ENCODE peak calls at places on chromosomes 7 and 10, in six cellular contexts. One of them, this sample, is unnamed.

GRCh38 chr7:86469680-86470295 is 173.9 kb upstream of the GRM3 start:
- DNase-seq in CD4-positive, CD25-positive, alpha-beta regulatory T cell: peak
- DNase-seq in left lung: no peak
- DNase-seq in cardiac muscle cell: peak
- DNase-seq in A549: peak
- DNase-seq in endothelial cell of umbilical vein: peak
- DNase-seq in this sample: peak

GRCh38 chr7:130891254-130892094 is 157.5 kb upstream of the KLF14 start:
- DNase-seq in CD4-positive, CD25-positive, alpha-beta regulatory T cell: no peak
- DNase-seq in left lung: no peak
- DNase-seq in cardiac muscle cell: peak
- DNase-seq in A549: no peak
- DNase-seq in endothelial cell of umbilical vein: peak
- DNase-seq in this sample: no peak

GRCh38 chr7:151251926-151252835 is 3.7 kb upstream of the SMARCD3 start:
- DNase-seq in CD4-positive, CD25-positive, alpha-beta regulatory T cell: no peak
- DNase-seq in left lung: peak
- DNase-seq in cardiac muscle cell: peak
- DNase-seq in A549: peak
- DNase-seq in endothelial cell of umbilical vein: peak
- DNase-seq in this sample: no peak

GRCh38 chr7:108239501-108240225 is 109.5 kb upstream of the LAMB4 start:
- DNase-seq in CD4-positive, CD25-positive, alpha-beta regulatory T cell: no peak
- DNase-seq in left lung: no peak
- DNase-seq in cardiac muscle cell: no peak
- DNase-seq in A549: no peak
- DNase-seq in endothelial cell of umbilical vein: no peak
- DNase-seq in this sample: no peak

GRCh38 chr10:69315100-69315542 is 36.8 kb downstream of the HK1 start:
- DNase-seq in CD4-positive, CD25-positive, alpha-beta regulatory T cell: no peak
- DNase-seq in left lung: no peak
- DNase-seq in cardiac muscle cell: no peak
- DNase-seq in A549: no peak
- DNase-seq in endothelial cell of umbilical vein: no peak
- DNase-seq in this sample: no peak

GRCh38 chr10:88270871-88271713 is 312.0 kb downstream of the RNLS start:
- DNase-seq in CD4-positive, CD25-positive, alpha-beta regulatory T cell: peak
- DNase-seq in left lung: no peak
- DNase-seq in cardiac muscle cell: peak
- DNase-seq in A549: no peak
- DNase-seq in endothelial cell of umbilical vein: no peak
- DNase-seq in this sample: no peak

GRCh38 chr7:77863860-77864259 is 65.3 kb downstream of the PHTF2 start:
- DNase-seq in CD4-positive, CD25-positive, alpha-beta regulatory T cell: no peak
- DNase-seq in left lung: no peak
- DNase-seq in cardiac muscle cell: no peak
- DNase-seq in A549: no peak
- DNase-seq in endothelial cell of umbilical vein: no peak
- DNase-seq in this sample: no peak

GRCh38 chr10:34549953-34550352 is 265.1 kb downstream of the PARD3 start:
- DNase-seq in CD4-positive, CD25-positive, alpha-beta regulatory T cell: no peak
- DNase-seq in left lung: no peak
- DNase-seq in cardiac muscle cell: no peak
- DNase-seq in A549: no peak
- DNase-seq in endothelial cell of umbilical vein: no peak
- DNase-seq in this sample: no peak

GRCh38 chr10:49831352-49832040 is 69.4 kb upstream of the OGDHL start:
- DNase-seq in CD4-positive, CD25-positive, alpha-beta regulatory T cell: no peak
- DNase-seq in left lung: no peak
- DNase-seq in cardiac muscle cell: peak
- DNase-seq in A549: no peak
- DNase-seq in endothelial cell of umbilical vein: peak
- DNase-seq in this sample: no peak

GRCh38 chr7:92880212-92881090 is 44.1 kb upstream of the CDK6 start:
- DNase-seq in CD4-positive, CD25-positive, alpha-beta regulatory T cell: peak
- DNase-seq in left lung: no peak
- DNase-seq in cardiac muscle cell: peak
- DNase-seq in A549: no peak
- DNase-seq in endothelial cell of umbilical vein: peak
- DNase-seq in this sample: no peak

GRCh38 chr10:72084094-72084459 is 4.3 kb downstream of the SPOCK2 start:
- DNase-seq in CD4-positive, CD25-positive, alpha-beta regulatory T cell: peak
- DNase-seq in left lung: no peak
- DNase-seq in cardiac muscle cell: no peak
- DNase-seq in A549: no peak
- DNase-seq in endothelial cell of umbilical vein: no peak
- DNase-seq in this sample: no peak

GRCh38 chr7:158885624-158886023 is 29.3 kb downstream of the DYNC2I1 start:
- DNase-seq in CD4-positive, CD25-positive, alpha-beta regulatory T cell: peak
- DNase-seq in left lung: no peak
- DNase-seq in cardiac muscle cell: peak
- DNase-seq in A549: peak
- DNase-seq in endothelial cell of umbilical vein: peak
- DNase-seq in this sample: no peak

GRCh38 chr7:91913612-91914011 is 27.1 kb upstream of the AKAP9 start:
- DNase-seq in CD4-positive, CD25-positive, alpha-beta regulatory T cell: no peak
- DNase-seq in left lung: no peak
- DNase-seq in cardiac muscle cell: peak
- DNase-seq in A549: no peak
- DNase-seq in endothelial cell of umbilical vein: no peak
- DNase-seq in this sample: no peak

GRCh38 chr7:106224797-106225196 is 60.0 kb downstream of the NAMPT start:
- DNase-seq in CD4-positive, CD25-positive, alpha-beta regulatory T cell: no peak
- DNase-seq in left lung: no peak
- DNase-seq in cardiac muscle cell: no peak
- DNase-seq in A549: no peak
- DNase-seq in endothelial cell of umbilical vein: no peak
- DNase-seq in this sample: no peak

GRCh38 chr10:78688945-78689935 is 379.5 kb upstream of the ZMIZ1 start:
- DNase-seq in CD4-positive, CD25-positive, alpha-beta regulatory T cell: no peak
- DNase-seq in left lung: no peak
- DNase-seq in cardiac muscle cell: peak
- DNase-seq in A549: no peak
- DNase-seq in endothelial cell of umbilical vein: no peak
- DNase-seq in this sample: no peak

GRCh38 chr10:122656741-122657140 is 42.9 kb downstream of the C10orf120 start:
- DNase-seq in CD4-positive, CD25-positive, alpha-beta regulatory T cell: no peak
- DNase-seq in left lung: no peak
- DNase-seq in cardiac muscle cell: no peak
- DNase-seq in A549: no peak
- DNase-seq in endothelial cell of umbilical vein: no peak
- DNase-seq in this sample: no peak

GRCh38 chr10:90148121-90148855 is 446.9 kb downstream of the KIF20B start:
- DNase-seq in CD4-positive, CD25-positive, alpha-beta regulatory T cell: peak
- DNase-seq in left lung: no peak
- DNase-seq in cardiac muscle cell: peak
- DNase-seq in A549: no peak
- DNase-seq in endothelial cell of umbilical vein: peak
- DNase-seq in this sample: no peak

GRCh38 chr10:110504111-110504735 is 6.5 kb downstream of the DUSP5 start:
- DNase-seq in CD4-positive, CD25-positive, alpha-beta regulatory T cell: peak
- DNase-seq in left lung: no peak
- DNase-seq in cardiac muscle cell: peak
- DNase-seq in A549: no peak
- DNase-seq in endothelial cell of umbilical vein: peak
- DNase-seq in this sample: no peak

GRCh38 chr10:110457851-110458582 is 39.7 kb upstream of the DUSP5 start:
- DNase-seq in CD4-positive, CD25-positive, alpha-beta regulatory T cell: peak
- DNase-seq in left lung: no peak
- DNase-seq in cardiac muscle cell: no peak
- DNase-seq in A549: no peak
- DNase-seq in endothelial cell of umbilical vein: peak
- DNase-seq in this sample: no peak

GRCh38 chr7:19268737-19269136 is 123.5 kb upstream of the FERD3L start:
- DNase-seq in CD4-positive, CD25-positive, alpha-beta regulatory T cell: no peak
- DNase-seq in left lung: no peak
- DNase-seq in cardiac muscle cell: peak
- DNase-seq in A549: no peak
- DNase-seq in endothelial cell of umbilical vein: no peak
- DNase-seq in this sample: no peak

DNA sequence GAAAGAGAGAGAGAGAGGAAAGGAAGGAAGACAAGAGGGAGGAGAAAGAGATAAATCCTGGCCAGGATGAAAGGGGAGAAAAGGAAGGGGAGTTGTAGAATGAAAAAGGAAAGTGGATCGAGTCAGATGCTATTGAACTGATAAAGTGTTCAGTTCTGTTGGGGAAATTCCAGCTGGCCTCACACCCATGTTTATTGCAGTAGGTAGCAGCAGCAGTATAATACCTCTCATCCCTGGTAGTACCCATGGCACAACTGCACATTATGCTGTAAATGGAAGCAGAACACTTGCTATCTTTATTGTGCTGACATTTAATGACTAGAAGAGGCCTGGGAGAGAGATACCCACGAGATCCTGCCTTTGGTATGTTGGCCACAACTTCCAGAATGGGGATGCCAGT is 178.1 kb downstream of the EVX1 start:
- DNase-seq in CD4-positive, CD25-positive, alpha-beta regulatory T cell: no peak
- DNase-seq in left lung: no peak
- DNase-seq in cardiac muscle cell: no peak
- DNase-seq in A549: no peak
- DNase-seq in endothelial cell of umbilical vein: no peak
- DNase-seq in this sample: no peak
- H3K27ac ChIP-seq in CD4-positive, CD25-positive, alpha-beta regulatory T cell: no peak
- H3K27ac ChIP-seq in left lung: no peak
- H3K27ac ChIP-seq in cardiac muscle cell: no peak
- H3K27ac ChIP-seq in A549: no peak
- H3K27ac ChIP-seq in endothelial cell of umbilical vein: no peak
- H3K27ac ChIP-seq in this sample: no peak

GRCh38 chr10:131841669-131842139 is 59.1 kb upstream of the PPP2R2D start:
- DNase-seq in CD4-positive, CD25-positive, alpha-beta regulatory T cell: no peak
- DNase-seq in left lung: peak
- DNase-seq in cardiac muscle cell: no peak
- DNase-seq in A549: no peak
- DNase-seq in endothelial cell of umbilical vein: no peak
- DNase-seq in this sample: no peak

GRCh38 chr10:131843089-131843595 is 57.7 kb upstream of the PPP2R2D start:
- DNase-seq in CD4-positive, CD25-positive, alpha-beta regulatory T cell: no peak
- DNase-seq in left lung: peak
- DNase-seq in cardiac muscle cell: no peak
- DNase-seq in A549: no peak
- DNase-seq in endothelial cell of umbilical vein: no peak
- DNase-seq in this sample: no peak

GRCh38 chr10:131841131-131841661 is 59.6 kb upstream of the PPP2R2D start:
- DNase-seq in CD4-positive, CD25-positive, alpha-beta regulatory T cell: no peak
- DNase-seq in left lung: peak
- DNase-seq in cardiac muscle cell: no peak
- DNase-seq in A549: no peak
- DNase-seq in endothelial cell of umbilical vein: no peak
- DNase-seq in this sample: no peak

GRCh38 chr10:131843881-131844284 is 56.9 kb upstream of the PPP2R2D start:
- DNase-seq in CD4-positive, CD25-positive, alpha-beta regulatory T cell: no peak
- DNase-seq in left lung: peak
- DNase-seq in cardiac muscle cell: no peak
- DNase-seq in A549: no peak
- DNase-seq in endothelial cell of umbilical vein: no peak
- DNase-seq in this sample: no peak

GRCh38 chr10:131842351-131843088 is 58.3 kb upstream of the PPP2R2D start:
- DNase-seq in CD4-positive, CD25-positive, alpha-beta regulatory T cell: no peak
- DNase-seq in left lung: peak
- DNase-seq in cardiac muscle cell: no peak
- DNase-seq in A549: no peak
- DNase-seq in endothelial cell of umbilical vein: no peak
- DNase-seq in this sample: no peak
- H3K27ac ChIP-seq in CD4-positive, CD25-positive, alpha-beta regulatory T cell: no peak
- H3K27ac ChIP-seq in left lung: no peak
- H3K27ac ChIP-seq in cardiac muscle cell: no peak
- H3K27ac ChIP-seq in A549: no peak
- H3K27ac ChIP-seq in endothelial cell of umbilical vein: no peak
- H3K27ac ChIP-seq in this sample: no peak

DNA sequence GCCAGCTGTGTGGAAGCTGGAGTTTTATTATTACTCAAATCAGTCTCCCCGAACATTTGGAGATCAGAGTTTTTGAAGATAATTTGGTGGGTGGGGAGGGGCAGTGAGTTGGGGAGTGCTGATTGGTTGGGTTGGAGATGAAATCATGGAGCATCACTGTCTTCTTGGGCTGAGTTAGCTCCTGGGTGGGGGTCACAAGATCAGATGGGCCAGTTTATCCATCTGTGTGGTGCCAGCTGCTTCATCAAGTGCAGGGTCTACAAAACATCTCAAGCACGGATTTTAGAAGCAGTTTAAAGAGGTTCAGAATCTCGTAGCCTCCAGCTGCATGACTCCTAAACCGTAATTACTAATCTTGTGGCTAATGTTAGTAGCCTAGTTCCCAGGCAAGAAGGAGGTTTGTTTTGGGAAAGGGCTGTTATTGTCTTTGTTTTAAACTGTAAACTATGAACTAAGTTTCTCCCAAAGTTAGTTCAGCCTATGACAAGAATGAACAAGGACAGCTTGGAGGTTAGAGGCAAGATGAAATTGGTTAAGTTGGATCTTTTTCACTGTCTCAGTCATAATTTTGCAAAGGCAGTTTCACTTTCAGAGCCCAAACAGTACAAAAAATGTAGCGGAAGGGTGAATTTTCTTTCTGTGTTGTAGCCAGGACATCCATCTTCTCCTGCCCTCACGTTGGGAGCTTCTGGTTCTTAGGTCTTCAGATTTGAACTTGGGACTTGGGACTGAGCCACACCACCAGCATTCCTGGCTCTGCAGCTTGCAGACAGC is 43.1 kb downstream of the KLF6 start:
- DNase-seq in CD4-positive, CD25-positive, alpha-beta regulatory T cell: peak
- DNase-seq in left lung: no peak
- DNase-seq in cardiac muscle cell: peak
- DNase-seq in A549: no peak
- DNase-seq in endothelial cell of umbilical vein: no peak
- DNase-seq in this sample: no peak
- H3K27ac ChIP-seq in CD4-positive, CD25-positive, alpha-beta regulatory T cell: peak
- H3K27ac ChIP-seq in left lung: peak
- H3K27ac ChIP-seq in cardiac muscle cell: no peak
- H3K27ac ChIP-seq in A549: peak
- H3K27ac ChIP-seq in endothelial cell of umbilical vein: no peak
- H3K27ac ChIP-seq in this sample: no peak

GRCh38 chr10:389836-390448 is 254.7 kb downstream of the ZMYND11 start:
- DNase-seq in CD4-positive, CD25-positive, alpha-beta regulatory T cell: no peak
- DNase-seq in left lung: no peak
- DNase-seq in cardiac muscle cell: no peak
- DNase-seq in A549: no peak
- DNase-seq in endothelial cell of umbilical vein: no peak
- DNase-seq in this sample: no peak

GRCh38 chr10:389391-389790 is 254.1 kb downstream of the ZMYND11 start:
- DNase-seq in CD4-positive, CD25-positive, alpha-beta regulatory T cell: no peak
- DNase-seq in left lung: no peak
- DNase-seq in cardiac muscle cell: no peak
- DNase-seq in A549: no peak
- DNase-seq in endothelial cell of umbilical vein: no peak
- DNase-seq in this sample: no peak

GRCh38 chr10:388661-389045 is 253.4 kb downstream of the ZMYND11 start:
- DNase-seq in CD4-positive, CD25-positive, alpha-beta regulatory T cell: no peak
- DNase-seq in left lung: no peak
- DNase-seq in cardiac muscle cell: no peak
- DNase-seq in A549: no peak
- DNase-seq in endothelial cell of umbilical vein: no peak
- DNase-seq in this sample: no peak

GRCh38 chr10:386751-387693 is 251.8 kb downstream of the ZMYND11 start:
- DNase-seq in CD4-positive, CD25-positive, alpha-beta regulatory T cell: no peak
- DNase-seq in left lung: no peak
- DNase-seq in cardiac muscle cell: no peak
- DNase-seq in A549: no peak
- DNase-seq in endothelial cell of umbilical vein: no peak
- DNase-seq in this sample: no peak

GRCh38 chr10:387949-388660 is 252.8 kb downstream of the ZMYND11 start:
- DNase-seq in CD4-positive, CD25-positive, alpha-beta regulatory T cell: no peak
- DNase-seq in left lung: no peak
- DNase-seq in cardiac muscle cell: no peak
- DNase-seq in A549: no peak
- DNase-seq in endothelial cell of umbilical vein: no peak
- DNase-seq in this sample: no peak
- H3K27ac ChIP-seq in CD4-positive, CD25-positive, alpha-beta regulatory T cell: no peak
- H3K27ac ChIP-seq in left lung: no peak
- H3K27ac ChIP-seq in cardiac muscle cell: no peak
- H3K27ac ChIP-seq in A549: no peak
- H3K27ac ChIP-seq in endothelial cell of umbilical vein: no peak
- H3K27ac ChIP-seq in this sample: no peak